ENCODE peak calls at places on chromosomes 12 and 14, in ten cellular contexts. A is ELF-1; F is T follicular helper cell; Z is stimulated activated effector memory CD8-positive, alpha-beta T cell treated with anti-CD3 and anti-CD28 coated beads, Interleukin-12 subunit alpha, Interleukin-12 subunit beta, amount 100 ng/mL, for 72 hours; Y is AG20443; H is activated naive CD4-positive, alpha-beta T cell treated with Interleukin-2 at 50 U/mL for 16 hours; J is upper lobe of left lung; K is activated naive CD8-positive, alpha-beta T cell treated with anti-CD3 and anti-CD28 coated beads, Interleukin-2, amount 10 ng/mL, durations not matched to agents 7 days and 5 days; O is stimulated activated naive CD8-positive, alpha-beta T cell treated with anti-CD3 and anti-CD28 coated beads, Interleukin-15, Interleukin-2, amounts not matched to agents 100 U/mL and 50 U/mL, for 24 hours; S is RPMI7951. X is an unnamed sample.

GRCh38 chr14:51836417-51836816 is 24.0 kb upstream of the GNG2 start:
- DNase-seq in A (no peak), F (no peak), Z (no peak), Y (no peak), H (no peak), J (no peak), K (no peak), O (no peak), S (no peak), X (no peak)

GRCh38 chr14:41285193-41285748 is 321.4 kb upstream of the LRFN5 start:
- DNase-seq in A (no peak), F (no peak), Z (no peak), Y (no peak), H (no peak), J (no peak), K (no peak), O (peak; percentile 4), S (peak; percentile 6), X (peak; percentile 7)

GRCh38 chr12:69123909-69124638 is 115.3 kb upstream of the CPSF6 start:
- DNase-seq in A (no peak), F (no peak), Z (no peak), Y (no peak), H (no peak), J (no peak), K (no peak), O (no peak), S (no peak), X (no peak)

GRCh38 chr14:22897357-22897756 is 14.3 kb downstream of the REM2 start:
- DNase-seq in A (no peak), F (no peak), Z (no peak), Y (no peak), H (no peak), J (no peak), K (no peak), O (no peak), S (no peak), X (no peak)

GRCh38 chr12:106581543-106582263 is 1.1 kb upstream of the RFX4 start:
- DNase-seq in A (peak; percentile 60), F (no peak), Z (no peak), Y (peak; percentile 71), H (no peak), J (peak; percentile 86), K (peak; percentile 33), O (peak; percentile 22), S (no peak), X (no peak)

GRCh38 chr12:101823039-101823438 is 7.7 kb downstream of the GNPTAB start:
- DNase-seq in A (no peak), F (no peak), Z (no peak), Y (no peak), H (no peak), J (no peak), K (no peak), O (no peak), S (no peak), X (no peak)

GRCh38 chr12:108561852-108562347 is 496 bp upstream of the ISCU start:
- DNase-seq in A (no peak), F (no peak), Z (no peak), Y (no peak), H (no peak), J (no peak), K (no peak), O (peak; percentile 16), S (no peak), X (no peak)

GRCh38 chr12:70556179-70556869 is 80.9 kb downstream of the PTPRB start:
- DNase-seq in A (no peak), F (no peak), Z (no peak), Y (no peak), H (no peak), J (no peak), K (no peak), O (no peak), S (peak; percentile 13), X (no peak)

GRCh38 chr12:51898506-51898905 is 8.8 kb upstream of the ACVRL1 start:
- DNase-seq in A (no peak), F (no peak), Z (no peak), Y (no peak), H (no peak), J (no peak), K (no peak), O (no peak), S (no peak), X (no peak)

GRCh38 chr12:17593715-17594406 is 496.1 kb downstream of the RERGL start:
- DNase-seq in A (no peak), F (no peak), Z (no peak), Y (no peak), H (no peak), J (no peak), K (no peak), O (no peak), S (no peak), X (no peak)

GRCh38 chr12:69196302-69197288 is 42.8 kb upstream of the CPSF6 start:
- DNase-seq in A (no peak), F (no peak), Z (no peak), Y (no peak), H (no peak), J (no peak), K (no peak), O (no peak), S (no peak), X (no peak)

GRCh38 chr12:94982456-94982855 is 21.0 kb downstream of the NDUFA12 start:
- DNase-seq in A (no peak), F (no peak), Z (no peak), Y (no peak), H (no peak), J (no peak), K (no peak), O (no peak), S (peak; percentile 7), X (no peak)

GRCh38 chr14:100317897-100318808 is 5.0 kb upstream of the SLC25A47 start:
- DNase-seq in A (peak; percentile 88), F (peak; percentile 48), Z (peak; percentile 85), Y (peak; percentile 93), H (peak; percentile 70), J (peak; percentile 94), K (peak; percentile 83), O (peak; percentile 84), S (no peak), X (no peak)

GRCh38 chr12:123142948-123143752 is 7.7 kb downstream of the PITPNM2 start:
- DNase-seq in A (no peak), F (no peak), Z (no peak), Y (no peak), H (no peak), J (no peak), K (no peak), O (no peak), S (peak; percentile 42), X (peak; percentile 49)

GRCh38 chr14:77709412-77709811 is 1.5 kb downstream of the SLIRP start:
- DNase-seq in A (no peak), F (no peak), Z (no peak), Y (no peak), H (no peak), J (no peak), K (no peak), O (no peak), S (no peak), X (no peak)

GRCh38 chr14:74572829-74573360 is 39.1 kb downstream of the LTBP2 start:
- DNase-seq in A (peak; percentile 66), F (no peak), Z (no peak), Y (no peak), H (no peak), J (no peak), K (no peak), O (no peak), S (peak; percentile 88), X (no peak)

GRCh38 chr12:28602760-28603638 is 412.7 kb downstream of the CCDC91 start:
- DNase-seq in A (no peak), F (no peak), Z (no peak), Y (no peak), H (no peak), J (no peak), K (no peak), O (no peak), S (no peak), X (no peak)

X was measured in NCI-H2107.